ENCODE peak calls at places on chromosomes 13 and 19, in seven cellular contexts. One of them, this sample, is unnamed.
A peak's percentile ranks its signal among the peaks of the same experiment; 100 is the strongest.

GRCh38 chr13:97414392-97414791 is 19.6 kb upstream of the RAP2A start:
- DNase-seq in amygdala: no peak
- DNase-seq in activated T-helper 1 cell treated with Interleukin-2 at 50 U/mL for 16 hours: no peak
- DNase-seq in mesothelial cell of epicardium: no peak
- DNase-seq in progenitor cell of endocrine pancreas: no peak
- DNase-seq in HCEC 1CT: no peak
- DNase-seq in naive thymus-derived CD4-positive, alpha-beta T cell: no peak
- DNase-seq in this sample: no peak

GRCh38 chr13:51397262-51397933 is 55.4 kb downstream of the INTS6 start:
- DNase-seq in amygdala: no peak
- DNase-seq in activated T-helper 1 cell treated with Interleukin-2 at 50 U/mL for 16 hours: no peak
- DNase-seq in mesothelial cell of epicardium: no peak
- DNase-seq in progenitor cell of endocrine pancreas: no peak
- DNase-seq in HCEC 1CT: peak; percentile 49
- DNase-seq in naive thymus-derived CD4-positive, alpha-beta T cell: no peak
- DNase-seq in this sample: peak; percentile 6

GRCh38 chr13:98108330-98108729 is 34.6 kb upstream of the FARP1 start:
- DNase-seq in amygdala: no peak
- DNase-seq in activated T-helper 1 cell treated with Interleukin-2 at 50 U/mL for 16 hours: no peak
- DNase-seq in mesothelial cell of epicardium: no peak
- DNase-seq in progenitor cell of endocrine pancreas: no peak
- DNase-seq in HCEC 1CT: no peak
- DNase-seq in naive thymus-derived CD4-positive, alpha-beta T cell: no peak
- DNase-seq in this sample: no peak

GRCh38 chr13:75452564-75452963 is 29.4 kb downstream of the TBC1D4 start:
- DNase-seq in amygdala: no peak
- DNase-seq in activated T-helper 1 cell treated with Interleukin-2 at 50 U/mL for 16 hours: no peak
- DNase-seq in mesothelial cell of epicardium: no peak
- DNase-seq in progenitor cell of endocrine pancreas: no peak
- DNase-seq in HCEC 1CT: peak; percentile 41
- DNase-seq in naive thymus-derived CD4-positive, alpha-beta T cell: no peak
- DNase-seq in this sample: no peak

GRCh38 chr19:5099822-5100221 is 130.9 kb downstream of the KDM4B start:
- DNase-seq in amygdala: no peak
- DNase-seq in activated T-helper 1 cell treated with Interleukin-2 at 50 U/mL for 16 hours: no peak
- DNase-seq in mesothelial cell of epicardium: no peak
- DNase-seq in progenitor cell of endocrine pancreas: no peak
- DNase-seq in HCEC 1CT: no peak
- DNase-seq in naive thymus-derived CD4-positive, alpha-beta T cell: no peak
- DNase-seq in this sample: no peak

GRCh38 chr13:110340812-110341444 is 33.8 kb downstream of the COL4A2 start:
- DNase-seq in amygdala: no peak
- DNase-seq in activated T-helper 1 cell treated with Interleukin-2 at 50 U/mL for 16 hours: peak; percentile 20
- DNase-seq in mesothelial cell of epicardium: no peak
- DNase-seq in progenitor cell of endocrine pancreas: no peak
- DNase-seq in HCEC 1CT: peak; percentile 89
- DNase-seq in naive thymus-derived CD4-positive, alpha-beta T cell: peak; percentile 66
- DNase-seq in this sample: no peak

GRCh38 chr19:42024622-42025111 is 30.6 kb upstream of the ATP1A3 start:
- DNase-seq in amygdala: no peak
- DNase-seq in activated T-helper 1 cell treated with Interleukin-2 at 50 U/mL for 16 hours: no peak
- DNase-seq in mesothelial cell of epicardium: no peak
- DNase-seq in progenitor cell of endocrine pancreas: no peak
- DNase-seq in HCEC 1CT: no peak
- DNase-seq in naive thymus-derived CD4-positive, alpha-beta T cell: no peak
- DNase-seq in this sample: no peak

GRCh38 chr13:35164324-35164932 is 222.4 kb downstream of the NBEA start:
- DNase-seq in amygdala: no peak
- DNase-seq in activated T-helper 1 cell treated with Interleukin-2 at 50 U/mL for 16 hours: no peak
- DNase-seq in mesothelial cell of epicardium: no peak
- DNase-seq in progenitor cell of endocrine pancreas: no peak
- DNase-seq in HCEC 1CT: peak; percentile 32
- DNase-seq in naive thymus-derived CD4-positive, alpha-beta T cell: peak; percentile 32
- DNase-seq in this sample: no peak

GRCh38 chr19:3324405-3324856 is 42.0 kb upstream of the NFIC start:
- DNase-seq in amygdala: no peak
- DNase-seq in activated T-helper 1 cell treated with Interleukin-2 at 50 U/mL for 16 hours: peak; percentile 39
- DNase-seq in mesothelial cell of epicardium: no peak
- DNase-seq in progenitor cell of endocrine pancreas: peak; percentile 57
- DNase-seq in HCEC 1CT: no peak
- DNase-seq in naive thymus-derived CD4-positive, alpha-beta T cell: peak; percentile 52
- DNase-seq in this sample: peak; percentile 69

GRCh38 chr13:47499358-47500150 is 501.5 kb downstream of the SUCLA2 start:
- DNase-seq in amygdala: no peak
- DNase-seq in activated T-helper 1 cell treated with Interleukin-2 at 50 U/mL for 16 hours: no peak
- DNase-seq in mesothelial cell of epicardium: no peak
- DNase-seq in progenitor cell of endocrine pancreas: no peak
- DNase-seq in HCEC 1CT: peak; percentile 92
- DNase-seq in naive thymus-derived CD4-positive, alpha-beta T cell: no peak
- DNase-seq in this sample: no peak

GRCh38 chr19:38055655-38056521 is 148.9 kb downstream of the SIPA1L3 start:
- DNase-seq in amygdala: no peak
- DNase-seq in activated T-helper 1 cell treated with Interleukin-2 at 50 U/mL for 16 hours: no peak
- DNase-seq in mesothelial cell of epicardium: no peak
- DNase-seq in progenitor cell of endocrine pancreas: no peak
- DNase-seq in HCEC 1CT: no peak
- DNase-seq in naive thymus-derived CD4-positive, alpha-beta T cell: no peak
- DNase-seq in this sample: no peak

GRCh38 chr19:21128901-21129698 is 12.7 kb upstream of the ZNF431 start:
- DNase-seq in amygdala: no peak
- DNase-seq in activated T-helper 1 cell treated with Interleukin-2 at 50 U/mL for 16 hours: no peak
- DNase-seq in mesothelial cell of epicardium: no peak
- DNase-seq in progenitor cell of endocrine pancreas: no peak
- DNase-seq in HCEC 1CT: no peak
- DNase-seq in naive thymus-derived CD4-positive, alpha-beta T cell: no peak
- DNase-seq in this sample: no peak

GRCh38 chr13:25920931-25921330 is 130.9 kb downstream of the SHISA2 start:
- DNase-seq in amygdala: no peak
- DNase-seq in activated T-helper 1 cell treated with Interleukin-2 at 50 U/mL for 16 hours: no peak
- DNase-seq in mesothelial cell of epicardium: no peak
- DNase-seq in progenitor cell of endocrine pancreas: no peak
- DNase-seq in HCEC 1CT: no peak
- DNase-seq in naive thymus-derived CD4-positive, alpha-beta T cell: no peak
- DNase-seq in this sample: no peak

GRCh38 chr19:33110201-33110910 is 21.6 kb upstream of the WDR88 start:
- DNase-seq in amygdala: no peak
- DNase-seq in activated T-helper 1 cell treated with Interleukin-2 at 50 U/mL for 16 hours: no peak
- DNase-seq in mesothelial cell of epicardium: no peak
- DNase-seq in progenitor cell of endocrine pancreas: no peak
- DNase-seq in HCEC 1CT: no peak
- DNase-seq in naive thymus-derived CD4-positive, alpha-beta T cell: no peak
- DNase-seq in this sample: no peak

GRCh38 chr13:46119883-46120614 is 15.2 kb upstream of the CPB2 start:
- DNase-seq in amygdala: no peak
- DNase-seq in activated T-helper 1 cell treated with Interleukin-2 at 50 U/mL for 16 hours: no peak
- DNase-seq in mesothelial cell of epicardium: peak; percentile 37
- DNase-seq in progenitor cell of endocrine pancreas: no peak
- DNase-seq in HCEC 1CT: peak; percentile 34
- DNase-seq in naive thymus-derived CD4-positive, alpha-beta T cell: no peak
- DNase-seq in this sample: no peak

GRCh38 chr19:38932425-38933179 is 1.9 kb downstream of the MRPS12 start:
- DNase-seq in amygdala: no peak
- DNase-seq in activated T-helper 1 cell treated with Interleukin-2 at 50 U/mL for 16 hours: no peak
- DNase-seq in mesothelial cell of epicardium: no peak
- DNase-seq in progenitor cell of endocrine pancreas: no peak
- DNase-seq in HCEC 1CT: no peak
- DNase-seq in naive thymus-derived CD4-positive, alpha-beta T cell: peak; percentile 20
- DNase-seq in this sample: no peak

GRCh38 chr13:113562866-113563265 is 21.7 kb upstream of the TFDP1 start:
- DNase-seq in amygdala: no peak
- DNase-seq in activated T-helper 1 cell treated with Interleukin-2 at 50 U/mL for 16 hours: no peak
- DNase-seq in mesothelial cell of epicardium: no peak
- DNase-seq in progenitor cell of endocrine pancreas: no peak
- DNase-seq in HCEC 1CT: no peak
- DNase-seq in naive thymus-derived CD4-positive, alpha-beta T cell: no peak
- DNase-seq in this sample: no peak

GRCh38 chr13:99282264-99283231 is 24.4 kb upstream of the GPR18 start:
- DNase-seq in amygdala: no peak
- DNase-seq in activated T-helper 1 cell treated with Interleukin-2 at 50 U/mL for 16 hours: no peak
- DNase-seq in mesothelial cell of epicardium: no peak
- DNase-seq in progenitor cell of endocrine pancreas: no peak
- DNase-seq in HCEC 1CT: no peak
- DNase-seq in naive thymus-derived CD4-positive, alpha-beta T cell: peak; percentile 63
- DNase-seq in this sample: no peak

This sample was measured in Caco-2.